ENCODE peak calls at places on chromosomes 6 and 20, in six cellular contexts. G is dorsolateral prefrontal cortex; E is ovary; A is left ventricle myocardium inferior; V is CD8-positive, alpha-beta T cell; I is upper lobe of right lung. W is an unnamed sample.

GRCh38 chr6:68559052-68559451 is 76.0 kb upstream of the ADGRB3 start:
- DNase-seq in G (no peak), E (no peak), A (no peak), V (no peak), I (no peak), W (no peak)

GRCh38 chr6:24974182-24975171 is 38.7 kb upstream of the RIPOR2 start:
- DNase-seq in G (no peak), E (no peak), A (no peak), V (no peak), I (no peak), W (no peak)

GRCh38 chr6:14673201-14673600 is 555.6 kb downstream of the CD83 start:
- DNase-seq in G (no peak), E (no peak), A (no peak), V (no peak), I (no peak), W (no peak)

GRCh38 chr6:43481591-43482242 is 4.3 kb downstream of the TJAP1 start:
- DNase-seq in G (no peak), E (no peak), A (no peak), V (no peak), I (no peak), W (no peak)

GRCh38 chr6:134457941-134458340 is 140.0 kb upstream of the SGK1 start:
- DNase-seq in G (no peak), E (no peak), A (no peak), V (no peak), I (no peak), W (no peak)

GRCh38 chr6:165834613-165835259 is 171.7 kb upstream of the PDE10A start:
- DNase-seq in G (no peak), E (peak; percentile 67), A (peak; percentile 66), V (no peak), I (peak; percentile 93), W (no peak)

GRCh38 chr20:4320284-4320683 is 304.9 kb upstream of the RNF24 start:
- DNase-seq in G (no peak), E (no peak), A (no peak), V (no peak), I (no peak), W (peak; percentile 7)

GRCh38 chr6:151241853-151242252 is 2.1 kb downstream of the AKAP12 start:
- DNase-seq in G (no peak), E (no peak), A (no peak), V (no peak), I (no peak), W (no peak)

GRCh38 chr6:140281236-140281635 is 906.8 kb upstream of the CITED2 start:
- DNase-seq in G (no peak), E (no peak), A (no peak), V (no peak), I (no peak), W (no peak)

GRCh38 chr6:158660331-158660730 is 10.5 kb downstream of the SYTL3 start:
- DNase-seq in G (no peak), E (no peak), A (no peak), V (peak; percentile 61), I (no peak), W (no peak)

GRCh38 chr6:20319520-20320357 is 81.9 kb upstream of the E2F3 start:
- DNase-seq in G (no peak), E (no peak), A (no peak), V (peak; percentile 61), I (peak; percentile 72), W (no peak)

GRCh38 chr20:64101731-64102621 is 5.4 kb downstream of the NPBWR2 start:
- DNase-seq in G (peak; percentile 41), E (peak; percentile 27), A (peak; percentile 33), V (peak; percentile 81), I (peak; percentile 78), W (no peak)

GRCh38 chr6:73418081-73418741 is 23.6 kb downstream of the DDX43 start:
- DNase-seq in G (no peak), E (no peak), A (no peak), V (no peak), I (no peak), W (no peak)

GRCh38 chr20:41428285-41428684 is 61.7 kb upstream of the EMILIN3 start:
- DNase-seq in G (no peak), E (no peak), A (no peak), V (peak; percentile 26), I (no peak), W (no peak)

GRCh38 chr6:44219053-44219814 is 2.5 kb downstream of the MYMX start:
- DNase-seq in G (peak; percentile 60), E (peak; percentile 87), A (peak; percentile 89), V (no peak), I (peak; percentile 94), W (peak; percentile 86)

GRCh38 chr20:9407805-9408421 is 106.5 kb upstream of the LAMP5 start:
- DNase-seq in G (peak; percentile 53), E (peak; percentile 26), A (no peak), V (peak; percentile 24), I (no peak), W (peak; percentile 78)

GRCh38 chr6:12709116-12709515 is 7.5 kb upstream of the PHACTR1 start:
- DNase-seq in G (peak; percentile 58), E (no peak), A (no peak), V (no peak), I (no peak), W (no peak)

GRCh38 chr6:105790635-105791034 is 295.5 kb upstream of the PRDM1 start:
- DNase-seq in G (no peak), E (no peak), A (no peak), V (no peak), I (no peak), W (no peak)

GRCh38 chr6:105794870-105795269 is 291.3 kb upstream of the PRDM1 start:
- DNase-seq in G (no peak), E (no peak), A (no peak), V (no peak), I (no peak), W (no peak)

GRCh38 chr6:105791569-105792318 is 294.4 kb upstream of the PRDM1 start:
- DNase-seq in G (no peak), E (no peak), A (no peak), V (no peak), I (no peak), W (no peak)

GRCh38 chr6:105794263-105794662 is 291.9 kb upstream of the PRDM1 start:
- DNase-seq in G (no peak), E (peak; percentile 73), A (peak; percentile 40), V (no peak), I (peak; percentile 80), W (peak; percentile 80)

DNA sequence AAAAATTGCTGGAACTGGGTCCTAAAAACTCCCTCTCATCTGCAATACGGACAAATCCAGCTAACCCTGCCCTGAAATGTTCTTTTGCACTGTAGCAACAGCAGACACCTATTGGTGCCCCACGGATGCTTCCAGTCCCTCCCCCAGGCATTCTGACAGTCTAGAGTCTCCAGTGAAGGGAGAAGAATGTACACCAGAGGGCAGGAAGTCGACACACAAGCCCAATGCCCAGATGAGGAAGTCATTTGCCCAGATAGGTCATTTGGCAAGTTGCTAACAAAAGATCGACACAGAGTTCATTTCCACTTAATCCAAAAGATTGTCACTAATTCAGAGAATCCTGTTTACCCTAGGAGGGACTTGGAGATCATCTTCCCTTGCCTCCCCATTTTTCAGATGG is 293.0 kb upstream of the PRDM1 start:
- DNase-seq in G (no peak), E (no peak), A (no peak), V (no peak), I (no peak), W (no peak)
- TF ChIP-seq CTCF in G (no peak), E (no peak), A (no peak), V (no peak), I (peak; percentile 16), W (no peak)

DNA sequence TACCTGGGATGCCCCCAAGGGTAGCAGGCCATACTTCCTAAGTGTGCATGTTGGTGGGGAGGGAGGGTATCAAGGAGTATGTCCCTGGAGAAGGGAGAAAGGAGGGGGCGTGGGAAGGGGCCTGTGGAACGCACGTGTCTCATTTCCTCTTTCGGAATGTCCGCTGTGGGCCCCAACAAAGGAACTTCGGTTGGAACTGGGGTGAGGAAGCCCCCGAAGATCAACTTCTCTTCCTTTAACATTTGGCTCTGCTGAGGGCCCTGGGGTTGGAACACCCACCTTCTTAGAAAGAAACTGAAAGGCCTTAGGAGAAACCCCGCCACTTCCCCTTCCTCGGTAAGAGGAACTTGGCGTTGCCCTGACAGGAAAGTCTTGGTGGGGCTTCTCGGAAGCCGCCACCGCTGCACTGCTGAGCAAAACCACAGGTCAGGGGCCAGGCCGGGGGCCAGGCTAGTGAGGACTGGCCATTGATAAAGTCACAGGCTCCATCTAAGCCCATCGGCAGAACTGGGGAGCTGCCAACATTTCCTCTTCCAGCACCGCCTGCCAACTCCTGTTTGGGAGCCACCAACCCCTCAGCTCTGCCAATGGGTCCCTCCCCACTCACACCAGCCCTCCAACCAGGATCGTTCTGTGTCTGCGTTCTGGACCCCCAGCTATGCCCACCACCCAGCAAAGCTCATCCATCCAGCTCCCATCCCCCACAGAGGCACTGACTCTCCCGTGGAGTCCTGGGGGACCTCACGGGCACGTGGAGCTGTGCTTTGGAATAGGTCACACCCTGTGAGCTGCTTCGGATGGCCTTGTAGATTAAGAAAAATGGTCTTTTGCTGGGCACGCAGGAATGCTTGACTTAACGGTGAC is 44.8 kb downstream of the FGD2 start:
- DNase-seq in G (peak; percentile 68), E (no peak), A (peak; percentile 67), V (peak; percentile 45), I (peak; percentile 89), W (peak; percentile 71)
- H3K4me3 ChIP-seq in G (no peak overlapping the region), E (no peak overlapping the region), A (peak overlapping the region; percentile 19), V (peak overlapping the region; percentile 44), I (no peak overlapping the region), W (no peak overlapping the region)

GRCh38 chr6:138403324-138403800 is 661 bp upstream of the HEBP2 start:
- DNase-seq in G (peak; percentile 55), E (peak; percentile 61), A (peak; percentile 44), V (peak; percentile 31), I (peak; percentile 77), W (no peak)
- TF ChIP-seq CTCF in G (no peak), E (no peak), A (peak; percentile 40), V (no peak), I (peak; percentile 35), W (no peak)

DNA sequence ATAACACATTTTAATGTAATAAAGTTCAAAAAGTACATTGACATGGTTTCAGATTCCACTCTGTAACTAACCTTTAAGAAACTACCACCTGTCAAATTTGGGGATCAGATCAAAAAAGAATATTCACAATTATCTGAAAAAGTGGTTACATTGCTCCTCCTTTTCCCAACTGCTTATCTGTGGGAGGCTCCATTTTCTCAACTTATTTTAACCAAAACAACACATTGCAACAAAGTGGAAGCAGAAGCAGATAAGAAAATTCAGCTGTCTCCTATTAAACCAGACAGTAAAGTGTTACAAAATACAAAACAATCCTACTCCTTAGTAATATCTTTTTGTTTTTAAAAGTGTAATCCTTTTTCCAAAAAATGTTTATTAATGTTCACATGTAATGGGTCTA is 61.4 kb downstream of the PDSS2 start:
- DNase-seq in G (no peak), E (no peak), A (no peak), V (no peak), I (no peak), W (no peak)
- H3K4me3 ChIP-seq in G (no peak overlapping the region), E (no peak overlapping the region), A (no peak overlapping the region), V (no peak overlapping the region), I (no peak overlapping the region), W (no peak overlapping the region)

GRCh38 chr20:57482148-57482547 is 42.8 kb downstream of the CTCFL start:
- DNase-seq in G (peak; percentile 10), E (no peak), A (no peak), V (no peak), I (no peak), W (no peak)
- TF ChIP-seq CTCF in G (no peak), E (no peak), A (no peak), V (no peak), I (no peak), W (no peak)